ENCODE peak calls at places on chromosomes 4 and X, in seven cellular contexts. P is ovary, L is K562, O is uterus, M is adrenal gland, S is esophagus squamous epithelium, E is heart left ventricle. J is an unnamed sample.
A peak's percentile ranks its signal among the peaks of the same experiment; 100 is the strongest.

GRCh38 chr4:48509543-48509942 is 19.5 kb downstream of the ZAR1 start:
- DNase-seq in P (no peak), L (no peak), O (no peak), M (no peak), S (no peak), E (no peak), J (no peak)

GRCh38 chr4:2934077-2934812 is 29.0 kb downstream of the NOP14 start:
- DNase-seq in P (peak; percentile 83), L (peak; percentile 69), O (peak; percentile 75), M (peak; percentile 70), S (no peak), E (peak; percentile 82), J (peak; percentile 75)

GRCh38 chr4:24924309-24924781 is 11.5 kb upstream of the CCDC149 start:
- DNase-seq in P (no peak), L (no peak), O (no peak), M (peak; percentile 27), S (no peak), E (no peak), J (no peak)

GRCh38 chr4:2441393-2442174 is 22.8 kb downstream of the CFAP99 start:
- DNase-seq in P (peak; percentile 63), L (peak; percentile 94), O (no peak), M (peak; percentile 75), S (no peak), E (no peak), J (no peak)

GRCh38 chr4:189592905-189593304 is 347.8 kb upstream of the FRG1 start:
- DNase-seq in P (no peak), L (no peak), O (no peak), M (no peak), S (no peak), E (no peak), J (no peak)

GRCh38 chr4:1329408-1330371 is 17.3 kb upstream of the UVSSA start:
- DNase-seq in P (no peak), L (no peak), O (no peak), M (no peak), S (no peak), E (peak; percentile 52), J (no peak)

GRCh38 chr4:53688186-53688790 is 97.0 kb upstream of the LNX1 start:
- DNase-seq in P (no peak), L (peak; percentile 7), O (no peak), M (peak; percentile 25), S (no peak), E (no peak), J (no peak)

GRCh38 chr4:37805091-37805490 is 21.4 kb upstream of the PGM2 start:
- DNase-seq in P (no peak), L (no peak), O (no peak), M (no peak), S (no peak), E (no peak), J (no peak)

GRCh38 chrX:1480082-1480785 is 27.5 kb upstream of the ASMTL start:
- DNase-seq in P (no peak), L (no peak), O (no peak), M (peak; percentile 40), S (no peak), E (peak; percentile 3), J (no peak)

GRCh38 chr4:157722146-157722545 is 450.7 kb downstream of the GASK1B start:
- DNase-seq in P (no peak), L (no peak), O (no peak), M (no peak), S (no peak), E (no peak), J (no peak)

GRCh38 chr4:95348418-95348817 is 200.4 kb downstream of the UNC5C start:
- DNase-seq in P (no peak), L (no peak), O (no peak), M (no peak), S (no peak), E (no peak), J (no peak)

GRCh38 chr4:100494166-100494565 is 23.7 kb downstream of the EMCN start:
- DNase-seq in P (no peak), L (no peak), O (no peak), M (no peak), S (no peak), E (no peak), J (no peak)

GRCh38 chr4:187357861-187358260 is 634.2 kb upstream of the FAT1 start:
- DNase-seq in P (no peak), L (no peak), O (no peak), M (no peak), S (no peak), E (no peak), J (no peak)

GRCh38 chr4:185754961-185755360 is 57.0 kb downstream of the SORBS2 start:
- DNase-seq in P (no peak), L (no peak), O (no peak), M (peak; percentile 59), S (no peak), E (no peak), J (no peak)

GRCh38 chr4:151573945-151574344 is 165.0 kb downstream of the FHIP1A start:
- DNase-seq in P (no peak), L (no peak), O (no peak), M (no peak), S (no peak), E (no peak), J (no peak)

GRCh38 chr4:131426023-131426758 is 1722.9 kb upstream of the PCDH10 start:
- DNase-seq in P (no peak), L (no peak), O (no peak), M (no peak), S (no peak), E (no peak), J (no peak)

GRCh38 chr4:76011700-76012387 is 4.5 kb upstream of the CXCL9 start:
- DNase-seq in P (no peak), L (no peak), O (no peak), M (peak; percentile 41), S (no peak), E (no peak), J (no peak)

GRCh38 chr4:52260507-52261302 is 209.6 kb downstream of the SPATA18 start:
- DNase-seq in P (no peak), L (no peak), O (peak; percentile 39), M (peak; percentile 2), S (no peak), E (no peak), J (no peak)

DNA sequence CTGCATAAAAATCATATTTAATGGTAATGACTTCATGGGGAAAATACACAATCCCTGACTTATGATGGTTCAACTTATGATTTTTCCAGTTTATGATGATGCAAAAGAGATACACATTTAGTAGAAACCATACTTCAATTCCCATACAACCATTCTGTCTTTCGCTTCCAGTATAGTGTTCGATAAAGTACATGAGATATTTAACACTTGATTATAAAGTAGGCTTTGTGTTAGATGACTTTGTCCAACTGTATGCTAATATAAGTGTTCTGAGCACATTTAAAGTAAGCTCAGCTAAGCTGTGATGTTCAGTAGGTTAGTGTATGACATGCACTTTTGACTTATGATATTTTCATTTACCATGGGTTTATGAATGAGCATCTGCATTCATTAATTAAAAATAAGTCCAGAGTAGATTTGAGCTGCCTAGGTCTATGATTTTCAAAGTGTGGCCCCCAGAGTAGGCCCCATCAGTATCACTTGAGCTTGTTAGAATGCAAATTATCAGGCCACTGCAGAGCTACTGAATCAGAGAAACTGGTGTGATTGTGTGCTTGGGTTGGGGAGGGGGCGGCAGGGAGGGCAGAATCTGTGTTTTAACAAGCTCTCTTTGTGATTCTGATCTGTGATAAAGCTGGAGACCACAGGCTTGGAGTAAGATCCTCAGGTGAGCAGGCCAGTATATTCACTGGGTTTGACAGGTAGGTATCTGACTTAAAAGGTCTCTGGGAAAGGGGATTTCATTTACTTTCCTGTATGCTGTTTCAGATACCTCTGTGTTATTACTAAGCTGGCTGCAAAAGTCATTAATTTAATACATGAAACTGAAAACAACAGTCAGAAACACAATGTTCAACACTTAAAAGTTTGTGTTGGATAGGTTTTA is 8.4 kb downstream of the ATP10D start:
- DNase-seq in P (no peak), L (no peak), O (no peak), M (no peak), S (no peak), E (no peak), J (no peak)
- TF ChIP-seq POLR2A in P (no peak), L (no peak), O (no peak), M (no peak), S (no peak), E (no peak), J (no peak)

GRCh38 chrX:14377427-14377826 is 151.9 kb upstream of the GLRA2 start:
- DNase-seq in P (no peak), L (no peak), O (no peak), M (no peak), S (no peak), E (no peak), J (no peak)

DNA sequence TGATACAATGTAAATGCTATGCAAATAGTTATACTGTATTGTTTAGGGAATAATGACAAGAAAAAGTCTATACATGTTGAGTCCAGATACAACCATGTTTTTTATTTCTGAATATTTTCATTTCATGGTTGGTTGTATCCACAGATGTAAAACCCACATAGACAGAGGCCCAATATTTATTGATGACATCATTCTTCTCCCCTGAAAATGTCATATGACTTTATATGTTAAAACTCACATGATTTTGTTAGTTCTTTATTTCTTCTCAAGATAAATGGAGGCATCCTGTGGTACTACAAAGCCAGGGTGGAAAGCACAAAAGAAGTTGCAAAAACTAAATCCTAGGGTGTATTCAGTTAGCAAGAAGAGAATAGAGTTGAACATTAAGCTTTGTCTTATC is 149.3 kb upstream of the GLRA2 start:
- DNase-seq in P (no peak), L (no peak), O (no peak), M (no peak), S (no peak), E (no peak), J (no peak)
- H3K27me3 ChIP-seq in P (no peaks in the 10 kb centered on the region), L (no peaks in the 10 kb centered on the region), O (no peaks in the 10 kb centered on the region), M (peaks cover 3% of the 10 kb centered on the region), S (no peaks in the 10 kb centered on the region), E (no peaks in the 10 kb centered on the region), J (no peaks in the 10 kb centered on the region)

GRCh38 chr4:73193155-73193554 is 65.4 kb downstream of the ANKRD17 start:
- DNase-seq in P (no peak), L (no peak), O (no peak), M (no peak), S (no peak), E (no peak), J (no peak)
- TF ChIP-seq POLR2A in P (no peak), L (peak; percentile 19), O (no peak), M (no peak), S (no peak), E (no peak), J (no peak)

GRCh38 chr4:13545394-13545808 is 1.1 kb upstream of the NKX3-2 start:
- DNase-seq in P (no peak), L (no peak), O (no peak), M (no peak), S (no peak), E (no peak), J (no peak)

GRCh38 chr4:13548059-13548983 is 4.0 kb upstream of the NKX3-2 start:
- DNase-seq in P (no peak), L (no peak), O (no peak), M (no peak), S (no peak), E (no peak), J (no peak)

GRCh38 chr4:13547563-13548041 is 3.3 kb upstream of the NKX3-2 start:
- DNase-seq in P (no peak), L (no peak), O (no peak), M (no peak), S (no peak), E (peak; percentile 58), J (no peak)

GRCh38 chr4:13546374-13546854 is 2.1 kb upstream of the NKX3-2 start:
- DNase-seq in P (no peak), L (no peak), O (no peak), M (no peak), S (no peak), E (no peak), J (no peak)

GRCh38 chr4:13546855-13547562 is 2.7 kb upstream of the NKX3-2 start:
- DNase-seq in P (no peak), L (no peak), O (no peak), M (no peak), S (no peak), E (peak; percentile 54), J (no peak)
- H3K27me3 ChIP-seq in P (peaks cover 7% of the 10 kb centered on the region), L (peaks cover 4% of the 10 kb centered on the region), O (peaks cover 45% of the 10 kb centered on the region), M (peaks cover 80% of the 10 kb centered on the region), S (peaks cover 98% of the 10 kb centered on the region), E (peaks cover 100% of the 10 kb centered on the region), J (peaks cover 22% of the 10 kb centered on the region)